ENCODE peak calls at places on chromosomes 13 and 19, in nine cellular contexts. One of them, this sample, is unnamed.

GRCh38 chr13:28494861-28495585 is at the start of gene FLT1:
- DNase-seq in upper lobe of left lung: peak; percentile 91
- DNase-seq in stomach: peak; percentile 27
- DNase-seq in K562: no peak
- DNase-seq in SK-N-SH: peak; percentile 41
- DNase-seq in H1: peak; percentile 39
- DNase-seq in ovary: peak; percentile 34
- DNase-seq in tibial nerve: no peak
- DNase-seq in sigmoid colon: no peak
- DNase-seq in this sample: no peak

GRCh38 chr13:32969516-32969941 is 46.7 kb upstream of the KL start:
- DNase-seq in upper lobe of left lung: no peak
- DNase-seq in stomach: no peak
- DNase-seq in K562: no peak
- DNase-seq in ovary: peak; percentile 24
- DNase-seq in H1: no peak
- DNase-seq in sigmoid colon: no peak
- DNase-seq in SK-N-SH: no peak
- DNase-seq in tibial nerve: no peak
- DNase-seq in this sample: no peak

GRCh38 chr13:41751277-41751676 is 209.6 kb downstream of the VWA8 start:
- DNase-seq in stomach: no peak
- DNase-seq in H1: no peak
- DNase-seq in tibial nerve: no peak
- DNase-seq in upper lobe of left lung: no peak
- DNase-seq in SK-N-SH: no peak
- DNase-seq in sigmoid colon: no peak
- DNase-seq in ovary: peak; percentile 45
- DNase-seq in K562: peak; percentile 42
- DNase-seq in this sample: no peak

GRCh38 chr19:18763674-18764590 is 27.2 kb downstream of the COMP start:
- DNase-seq in K562: peak; percentile 56
- DNase-seq in ovary: no peak
- DNase-seq in H1: no peak
- DNase-seq in SK-N-SH: peak; percentile 88
- DNase-seq in stomach: no peak
- DNase-seq in sigmoid colon: no peak
- DNase-seq in tibial nerve: no peak
- DNase-seq in upper lobe of left lung: peak; percentile 82
- DNase-seq in this sample: no peak

GRCh38 chr13:107284168-107284567 is 716.2 kb upstream of the ARGLU1 start:
- DNase-seq in K562: no peak
- DNase-seq in H1: no peak
- DNase-seq in ovary: no peak
- DNase-seq in stomach: no peak
- DNase-seq in SK-N-SH: no peak
- DNase-seq in tibial nerve: no peak
- DNase-seq in sigmoid colon: no peak
- DNase-seq in upper lobe of left lung: no peak
- DNase-seq in this sample: no peak

GRCh38 chr13:43522788-43523187 is 264.0 kb downstream of the ENOX1 start:
- DNase-seq in sigmoid colon: no peak
- DNase-seq in stomach: no peak
- DNase-seq in K562: no peak
- DNase-seq in ovary: no peak
- DNase-seq in H1: no peak
- DNase-seq in SK-N-SH: no peak
- DNase-seq in upper lobe of left lung: no peak
- DNase-seq in tibial nerve: no peak
- DNase-seq in this sample: no peak

GRCh38 chr19:52212572-52213255 is 22.9 kb downstream of the PPP2R1A start:
- DNase-seq in tibial nerve: no peak
- DNase-seq in ovary: no peak
- DNase-seq in stomach: no peak
- DNase-seq in sigmoid colon: no peak
- DNase-seq in upper lobe of left lung: peak; percentile 66
- DNase-seq in H1: no peak
- DNase-seq in SK-N-SH: no peak
- DNase-seq in K562: no peak
- DNase-seq in this sample: no peak

GRCh38 chr19:10339977-10340376 is 553 bp upstream of the ICAM3 start:
- DNase-seq in K562: no peak
- DNase-seq in ovary: no peak
- DNase-seq in SK-N-SH: no peak
- DNase-seq in stomach: no peak
- DNase-seq in H1: no peak
- DNase-seq in sigmoid colon: no peak
- DNase-seq in upper lobe of left lung: no peak
- DNase-seq in tibial nerve: no peak
- DNase-seq in this sample: no peak

GRCh38 chr19:49073514-49074378 is 1.2 kb upstream of the KCNA7 start:
- DNase-seq in K562: peak; percentile 84
- DNase-seq in upper lobe of left lung: no peak
- DNase-seq in SK-N-SH: peak; percentile 50
- DNase-seq in H1: no peak
- DNase-seq in ovary: no peak
- DNase-seq in tibial nerve: no peak
- DNase-seq in sigmoid colon: no peak
- DNase-seq in stomach: no peak
- DNase-seq in this sample: no peak

GRCh38 chr13:29524176-29524575 is 71.3 kb downstream of the SLC7A1 start:
- DNase-seq in SK-N-SH: no peak
- DNase-seq in sigmoid colon: no peak
- DNase-seq in stomach: no peak
- DNase-seq in K562: no peak
- DNase-seq in upper lobe of left lung: no peak
- DNase-seq in H1: no peak
- DNase-seq in tibial nerve: no peak
- DNase-seq in ovary: no peak
- DNase-seq in this sample: no peak

GRCh38 chr13:51728972-51729371 is 75.0 kb downstream of the DHRS12 start:
- DNase-seq in K562: no peak
- DNase-seq in ovary: no peak
- DNase-seq in sigmoid colon: no peak
- DNase-seq in tibial nerve: no peak
- DNase-seq in upper lobe of left lung: no peak
- DNase-seq in SK-N-SH: no peak
- DNase-seq in stomach: no peak
- DNase-seq in H1: no peak
- DNase-seq in this sample: no peak

GRCh38 chr19:43526884-43527859 is at the start of gene ETHE1:
- DNase-seq in upper lobe of left lung: peak; percentile 97
- DNase-seq in K562: peak; percentile 90
- DNase-seq in H1: no peak
- DNase-seq in sigmoid colon: peak; percentile 93
- DNase-seq in stomach: peak; percentile 84
- DNase-seq in ovary: peak; percentile 80
- DNase-seq in tibial nerve: peak; percentile 60
- DNase-seq in SK-N-SH: peak; percentile 92
- DNase-seq in this sample: peak; percentile 92

GRCh38 chr19:41687419-41687818 is 651 bp downstream of the CEACAM7 start:
- DNase-seq in SK-N-SH: no peak
- DNase-seq in H1: no peak
- DNase-seq in K562: no peak
- DNase-seq in upper lobe of left lung: no peak
- DNase-seq in ovary: no peak
- DNase-seq in sigmoid colon: no peak
- DNase-seq in tibial nerve: no peak
- DNase-seq in stomach: no peak
- DNase-seq in this sample: no peak

GRCh38 chr13:99382428-99383133 is 75.4 kb upstream of the GPR183 start:
- DNase-seq in ovary: no peak
- DNase-seq in tibial nerve: no peak
- DNase-seq in stomach: no peak
- DNase-seq in upper lobe of left lung: no peak
- DNase-seq in K562: no peak
- DNase-seq in sigmoid colon: peak; percentile 50
- DNase-seq in H1: no peak
- DNase-seq in SK-N-SH: no peak
- DNase-seq in this sample: peak; percentile 73

GRCh38 chr13:102631198-102631597 is 34.4 kb downstream of the TPP2 start:
- DNase-seq in SK-N-SH: no peak
- DNase-seq in upper lobe of left lung: no peak
- DNase-seq in stomach: no peak
- DNase-seq in ovary: no peak
- DNase-seq in tibial nerve: no peak
- DNase-seq in H1: no peak
- DNase-seq in sigmoid colon: no peak
- DNase-seq in K562: no peak
- DNase-seq in this sample: no peak
- H3K36me3 ChIP-seq in SK-N-SH: peaks cover 58% of the 10 kb centered on the region
- H3K36me3 ChIP-seq in upper lobe of left lung: peaks cover 100% of the 10 kb centered on the region
- H3K36me3 ChIP-seq in stomach: peaks cover 29% of the 10 kb centered on the region
- H3K36me3 ChIP-seq in ovary: no peaks in the 10 kb centered on the region
- H3K36me3 ChIP-seq in tibial nerve: peaks cover 96% of the 10 kb centered on the region
- H3K36me3 ChIP-seq in H1: peaks cover 79% of the 10 kb centered on the region
- H3K36me3 ChIP-seq in sigmoid colon: peaks cover 42% of the 10 kb centered on the region
- H3K36me3 ChIP-seq in K562: peaks cover 94% of the 10 kb centered on the region
- H3K36me3 ChIP-seq in this sample: peaks cover 59% of the 10 kb centered on the region

DNA sequence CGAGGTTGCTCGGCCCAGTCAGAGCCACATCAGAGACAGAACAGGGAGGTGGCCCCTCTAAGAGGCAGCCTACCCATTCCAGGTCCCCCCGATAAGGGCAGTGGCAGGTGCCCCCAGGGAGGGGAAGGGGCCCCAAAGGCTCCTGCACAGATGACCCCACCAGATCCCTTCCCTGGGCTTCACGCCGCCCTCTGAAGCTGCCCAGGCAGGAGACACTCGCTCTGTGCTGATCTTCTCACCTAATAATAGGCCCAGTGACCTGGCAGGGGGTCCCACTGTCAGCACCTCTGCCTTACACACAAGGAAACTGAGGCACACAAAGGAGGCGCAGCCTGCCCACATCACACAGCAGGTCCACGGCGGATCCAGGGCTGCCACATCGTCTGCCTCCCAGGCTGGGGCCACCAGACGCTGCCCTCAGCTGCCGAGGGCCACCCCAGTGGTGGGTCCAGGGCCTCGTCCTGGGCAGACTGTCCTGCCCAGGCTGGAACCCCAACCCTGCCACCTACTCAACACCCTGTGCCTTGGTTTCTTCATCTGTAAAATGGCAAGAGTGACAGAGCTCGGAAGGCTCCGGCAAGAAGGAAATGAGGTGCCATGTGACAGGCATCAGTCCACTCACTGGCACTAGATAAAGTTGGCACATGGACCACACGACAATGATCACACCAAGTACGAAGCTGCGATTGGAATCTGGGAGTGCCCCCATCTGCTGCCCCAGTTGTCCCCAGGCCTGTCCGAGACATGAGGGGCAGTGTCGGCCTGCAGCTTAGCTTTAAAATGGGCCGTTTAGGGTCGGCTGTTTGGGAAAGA is 56.5 kb downstream of the KLF2 start:
- DNase-seq in H1: no peak
- DNase-seq in stomach: no peak
- DNase-seq in tibial nerve: no peak
- DNase-seq in K562: no peak
- DNase-seq in sigmoid colon: peak; percentile 50
- DNase-seq in ovary: no peak
- DNase-seq in upper lobe of left lung: no peak
- DNase-seq in SK-N-SH: no peak
- DNase-seq in this sample: no peak
- TF ChIP-seq EP300 in H1: no peak
- TF ChIP-seq EP300 in stomach: no peak
- TF ChIP-seq EP300 in tibial nerve: no peak
- TF ChIP-seq EP300 in K562: no peak
- TF ChIP-seq EP300 in sigmoid colon: no peak
- TF ChIP-seq EP300 in ovary: no peak
- TF ChIP-seq EP300 in upper lobe of left lung: no peak
- TF ChIP-seq EP300 in SK-N-SH: no peak
- TF ChIP-seq EP300 in this sample: no peak

GRCh38 chr13:101628900-101629299 is 176.4 kb downstream of the ITGBL1 start:
- DNase-seq in H1: no peak
- DNase-seq in sigmoid colon: no peak
- DNase-seq in stomach: no peak
- DNase-seq in SK-N-SH: no peak
- DNase-seq in tibial nerve: no peak
- DNase-seq in ovary: no peak
- DNase-seq in K562: no peak
- DNase-seq in upper lobe of left lung: no peak
- DNase-seq in this sample: no peak

GRCh38 chr13:101624981-101625380 is 172.5 kb downstream of the ITGBL1 start:
- DNase-seq in stomach: no peak
- DNase-seq in upper lobe of left lung: no peak
- DNase-seq in tibial nerve: no peak
- DNase-seq in H1: no peak
- DNase-seq in ovary: no peak
- DNase-seq in SK-N-SH: no peak
- DNase-seq in sigmoid colon: no peak
- DNase-seq in K562: no peak
- DNase-seq in this sample: no peak

GRCh38 chr13:101624210-101624922 is 171.9 kb downstream of the ITGBL1 start:
- DNase-seq in sigmoid colon: no peak
- DNase-seq in tibial nerve: no peak
- DNase-seq in stomach: no peak
- DNase-seq in H1: no peak
- DNase-seq in SK-N-SH: no peak
- DNase-seq in upper lobe of left lung: no peak
- DNase-seq in K562: no peak
- DNase-seq in ovary: no peak
- DNase-seq in this sample: no peak

GRCh38 chr13:101627556-101627943 is 175.1 kb downstream of the ITGBL1 start:
- DNase-seq in H1: no peak
- DNase-seq in SK-N-SH: no peak
- DNase-seq in tibial nerve: no peak
- DNase-seq in stomach: no peak
- DNase-seq in K562: no peak
- DNase-seq in ovary: no peak
- DNase-seq in sigmoid colon: no peak
- DNase-seq in upper lobe of left lung: no peak
- DNase-seq in this sample: no peak

DNA sequence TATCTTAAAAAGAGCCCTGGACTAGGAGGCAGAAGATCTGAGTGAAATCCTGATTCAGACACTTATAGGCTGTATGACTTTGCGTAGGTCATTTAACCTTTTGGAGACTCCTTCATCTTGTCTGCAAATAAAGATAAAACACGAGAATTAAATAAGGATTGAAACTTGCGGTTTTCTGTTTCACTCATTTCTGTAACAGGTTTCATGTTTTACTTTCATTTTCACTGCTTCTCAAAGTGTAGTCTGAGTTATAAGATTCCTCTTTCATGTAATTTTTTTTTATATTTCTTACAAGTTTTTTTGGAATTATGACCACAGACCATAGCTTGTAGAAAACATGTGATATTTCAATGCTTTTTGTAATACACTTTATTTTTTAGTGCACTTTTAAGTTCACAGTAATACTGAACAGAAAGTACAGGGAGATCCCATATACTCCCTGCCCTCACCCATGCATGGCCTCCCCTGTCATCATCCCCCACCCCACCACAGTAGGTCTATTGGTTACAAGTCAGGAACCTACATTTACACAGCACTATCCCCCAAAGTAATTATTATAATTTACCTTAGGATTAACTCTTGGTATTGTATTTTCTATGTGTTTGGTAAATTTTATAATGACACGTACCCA is 174.6 kb downstream of the ITGBL1 start:
- DNase-seq in tibial nerve: no peak
- DNase-seq in K562: no peak
- DNase-seq in SK-N-SH: no peak
- DNase-seq in ovary: no peak
- DNase-seq in upper lobe of left lung: no peak
- DNase-seq in stomach: no peak
- DNase-seq in H1: no peak
- DNase-seq in sigmoid colon: no peak
- DNase-seq in this sample: no peak
- H3K4me3 ChIP-seq in tibial nerve: peak overlapping the region; percentile 20
- H3K4me3 ChIP-seq in K562: no peak overlapping the region
- H3K4me3 ChIP-seq in SK-N-SH: peak overlapping the region; percentile 38
- H3K4me3 ChIP-seq in ovary: peak overlapping the region; percentile 16
- H3K4me3 ChIP-seq in upper lobe of left lung: peak overlapping the region; percentile 37
- H3K4me3 ChIP-seq in stomach: peak overlapping the region; percentile 25
- H3K4me3 ChIP-seq in H1: no peak overlapping the region
- H3K4me3 ChIP-seq in sigmoid colon: peak overlapping the region; percentile 12
- H3K4me3 ChIP-seq in this sample: peak overlapping the region; percentile 3

GRCh38 chr19:3652422-3652821 is 25.8 kb upstream of the CACTIN start:
- DNase-seq in sigmoid colon: no peak
- DNase-seq in upper lobe of left lung: peak; percentile 64
- DNase-seq in H1: no peak
- DNase-seq in K562: no peak
- DNase-seq in SK-N-SH: no peak
- DNase-seq in stomach: no peak
- DNase-seq in ovary: no peak
- DNase-seq in tibial nerve: no peak
- DNase-seq in this sample: no peak
- H3K36me3 ChIP-seq in sigmoid colon: peaks cover 59% of the 10 kb centered on the region
- H3K36me3 ChIP-seq in upper lobe of left lung: peaks cover 79% of the 10 kb centered on the region
- H3K36me3 ChIP-seq in H1: peaks cover 8% of the 10 kb centered on the region
- H3K36me3 ChIP-seq in K562: peaks cover 47% of the 10 kb centered on the region
- H3K36me3 ChIP-seq in SK-N-SH: peaks cover 6% of the 10 kb centered on the region
- H3K36me3 ChIP-seq in stomach: peaks cover 46% of the 10 kb centered on the region
- H3K36me3 ChIP-seq in ovary: no peaks in the 10 kb centered on the region
- H3K36me3 ChIP-seq in tibial nerve: peaks cover 85% of the 10 kb centered on the region
- H3K36me3 ChIP-seq in this sample: no peaks in the 10 kb centered on the region